ENCODE peak calls at places on chromosomes 16 and 17, in four cellular contexts. I is adrenal gland, F is Panc1, R is fibroblast of lung. U is an unnamed sample.

GRCh38 chr16:68072038-68072695 is 13.0 kb upstream of the NFATC3 start:
- DNase-seq in I (peak), F (no peak), R (no peak), U (no peak)

GRCh38 chr16:30004424-30004776 is 6.4 kb downstream of the DOC2A start:
- DNase-seq in I (no peak), F (no peak), R (no peak), U (no peak)

GRCh38 chr16:12845282-12845681 is 41.6 kb upstream of the CPPED1 start:
- DNase-seq in I (no peak), F (no peak), R (no peak), U (no peak)

GRCh38 chr16:29662729-29663019 is 373 bp upstream of the SPN start:
- DNase-seq in I (no peak), F (no peak), R (no peak), U (no peak)

GRCh38 chr16:642189-643049 is 791 bp downstream of the MCRIP2 start:
- DNase-seq in I (peak), F (no peak), R (peak), U (no peak)

GRCh38 chr17:31582151-31582907 is 190.9 kb downstream of the RAB11FIP4 start:
- DNase-seq in I (peak), F (no peak), R (peak), U (peak)

GRCh38 chr17:82031303-82031884 is at the start of gene RAC3:
- DNase-seq in I (no peak), F (no peak), R (peak), U (no peak)

GRCh38 chr16:75987323-75987722 is 261.0 kb upstream of the CPHXL start:
- DNase-seq in I (no peak), F (no peak), R (no peak), U (no peak)

GRCh38 chr17:72984145-72984924 is 108.2 kb downstream of the SLC39A11 start:
- DNase-seq in I (no peak), F (no peak), R (peak), U (no peak)

GRCh38 chr17:57182621-57183020 is 73.7 kb upstream of the MSI2 start:
- DNase-seq in I (no peak), F (no peak), R (no peak), U (no peak)

GRCh38 chr17:59783221-59784016 is 76.0 kb downstream of the VMP1 start:
- DNase-seq in I (no peak), F (no peak), R (peak), U (no peak)

GRCh38 chr16:65342231-65342866 is 220.5 kb upstream of the CDH11 start:
- DNase-seq in I (no peak), F (no peak), R (peak), U (no peak)

GRCh38 chr17:68511254-68511670 is 968 bp upstream of the PRKAR1A start:
- DNase-seq in I (no peak), F (no peak), R (no peak), U (no peak)

GRCh38 chr17:48646183-48647102 is 20.3 kb upstream of the HOXB9 start:
- DNase-seq in I (peak), F (no peak), R (no peak), U (no peak)

GRCh38 chr16:71441348-71441781 is 489 bp downstream of the TLE7 start:
- DNase-seq in I (no peak), F (no peak), R (no peak), U (no peak)

GRCh38 chr16:69745232-69745612 is 9.5 kb downstream of the NOB1 start:
- DNase-seq in I (no peak), F (no peak), R (no peak), U (no peak)

GRCh38 chr17:40345161-40346034 is 19.1 kb downstream of the GJD3 start:
- DNase-seq in I (peak), F (no peak), R (peak), U (no peak)

GRCh38 chr17:29085223-29085622 is 42.3 kb downstream of the PIPOX start:
- DNase-seq in I (no peak), F (no peak), R (no peak), U (no peak)

GRCh38 chr16:15856217-15856616 is 611 bp downstream of the MYH11 start:
- DNase-seq in I (no peak), F (no peak), R (no peak), U (no peak)

GRCh38 chr16:47460755-47461597 is at the start of the genes ITFG1 and PHKB:
- DNase-seq in I (peak), F (no peak), R (peak), U (peak)

GRCh38 chr17:77374170-77374936 is 233.6 kb downstream of the SEC14L1 start:
- DNase-seq in I (peak), F (no peak), R (peak), U (peak)

GRCh38 chr16:81587626-81588160 is 143.1 kb downstream of the CMIP start:
- DNase-seq in I (no peak), F (no peak), R (peak), U (no peak)

GRCh38 chr17:64162575-64162974 is 32.6 kb upstream of the ERN1 start:
- DNase-seq in I (no peak), F (no peak), R (no peak), U (no peak)

GRCh38 chr16:89293276-89294143 is 76.0 kb downstream of the ZNF778 start:
- DNase-seq in I (no peak), F (no peak), R (no peak), U (no peak)

GRCh38 chr17:39769974-39770587 is 32.3 kb downstream of the GRB7 start:
- DNase-seq in I (no peak), F (peak), R (peak), U (no peak)

GRCh38 chr16:8173111-8173644 is 417.1 kb downstream of the TMEM114 start:
- DNase-seq in I (peak), F (peak), R (peak), U (no peak)

GRCh38 chr17:50564916-50565315 is 4.4 kb downstream of the CACNA1G start:
- DNase-seq in I (no peak), F (no peak), R (peak), U (no peak)

GRCh38 chr16:85428168-85428898 is 184.8 kb upstream of the GSE1 start:
- DNase-seq in I (peak), F (no peak), R (no peak), U (no peak)

GRCh38 chr16:69199382-69199781 is 12.4 kb downstream of the SNTB2 start:
- DNase-seq in I (peak), F (no peak), R (peak), U (no peak)

GRCh38 chr16:66004706-66005105 is 361.8 kb upstream of the CDH5 start:
- DNase-seq in I (no peak), F (no peak), R (peak), U (no peak)

GRCh38 chr17:41024702-41025101 is 2.3 kb downstream of the KRTAP1-5 start:
- DNase-seq in I (no peak), F (no peak), R (no peak), U (no peak)

GRCh38 chr17:29698019-29698777 is 75.5 kb upstream of the CORO6 start:
- DNase-seq in I (no peak), F (no peak), R (no peak), U (no peak)

GRCh38 chr16:70290949-70291519 is 1.7 kb upstream of the AARS1 start:
- DNase-seq in I (no peak), F (no peak), R (no peak), U (no peak)

GRCh38 chr17:8696951-8697745 is 47.5 kb downstream of the CCDC42 start:
- DNase-seq in I (peak), F (no peak), R (peak), U (peak)

GRCh38 chr17:17959520-17960361 is 12.5 kb downstream of the TOM1L2 start:
- DNase-seq in I (no peak), F (peak), R (peak), U (no peak)
- H3K4me3 ChIP-seq in I (no peak), F (peak), R (peak), U (peak)

DNA sequence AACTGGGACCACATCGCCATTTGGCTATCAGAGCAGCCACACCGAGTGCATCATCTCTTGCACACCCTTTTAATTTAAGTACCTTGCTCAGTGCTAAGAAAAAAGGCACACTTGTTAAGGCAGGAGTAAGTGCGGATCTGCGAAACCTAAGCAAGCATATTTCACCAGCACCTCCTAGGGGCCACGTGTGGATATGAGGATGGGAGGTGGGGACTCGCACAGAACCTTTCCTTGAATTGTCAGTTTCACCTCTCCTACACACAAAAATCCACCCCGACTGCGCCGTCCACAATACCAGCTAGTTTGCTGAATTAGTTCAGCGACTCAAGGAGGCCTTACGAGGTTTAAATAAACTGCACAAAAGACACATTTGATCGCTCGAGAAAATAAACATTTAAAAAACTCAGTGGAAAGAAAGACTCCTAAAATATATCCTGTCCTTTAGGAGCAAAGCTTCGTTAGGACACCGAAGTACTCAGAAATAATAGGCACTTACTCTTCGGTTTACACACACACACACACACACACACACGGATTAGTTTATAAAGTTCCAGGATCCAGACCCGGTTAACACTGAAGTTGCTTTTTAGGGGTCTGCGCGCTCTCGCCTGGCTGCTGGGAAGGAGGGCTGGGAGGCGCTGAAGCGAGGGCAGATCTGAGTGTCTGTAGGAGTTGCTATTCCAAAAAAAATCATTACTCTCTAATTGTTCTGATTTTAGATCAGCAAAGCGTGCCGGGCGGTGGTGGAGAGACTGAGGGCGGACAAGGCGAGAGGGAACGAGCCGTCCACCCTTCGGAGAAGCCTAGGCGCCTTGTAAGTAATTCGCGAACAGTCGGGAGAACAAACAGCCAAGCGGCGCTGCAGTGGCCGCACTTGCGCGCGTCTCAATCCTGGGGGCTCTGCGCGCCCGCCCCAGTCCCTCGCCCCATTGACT is 1.0 kb upstream of the KCNJ2 start:
- DNase-seq in I (peak), F (peak), R (peak), U (no peak)
- H3K27ac ChIP-seq in I (peak), F (peak), R (peak), U (peak)

GRCh38 chr16:50839356-50839755 is 97.5 kb downstream of the CYLD start:
- DNase-seq in I (no peak), F (no peak), R (no peak), U (no peak)

GRCh38 chr16:50841081-50841886 is 99.4 kb downstream of the CYLD start:
- DNase-seq in I (peak), F (no peak), R (peak), U (no peak)

GRCh38 chr16:50842013-50842505 is 100.2 kb downstream of the CYLD start:
- DNase-seq in I (no peak), F (no peak), R (no peak), U (no peak)

GRCh38 chr16:50838885-50839284 is 97.0 kb downstream of the CYLD start:
- DNase-seq in I (no peak), F (no peak), R (no peak), U (no peak)

GRCh38 chr16:50839920-50840729 is 98.2 kb downstream of the CYLD start:
- DNase-seq in I (no peak), F (no peak), R (no peak), U (no peak)
- TF ChIP-seq CTCF in I (no peak), F (no peak), R (no peak), U (no peak)

DNA sequence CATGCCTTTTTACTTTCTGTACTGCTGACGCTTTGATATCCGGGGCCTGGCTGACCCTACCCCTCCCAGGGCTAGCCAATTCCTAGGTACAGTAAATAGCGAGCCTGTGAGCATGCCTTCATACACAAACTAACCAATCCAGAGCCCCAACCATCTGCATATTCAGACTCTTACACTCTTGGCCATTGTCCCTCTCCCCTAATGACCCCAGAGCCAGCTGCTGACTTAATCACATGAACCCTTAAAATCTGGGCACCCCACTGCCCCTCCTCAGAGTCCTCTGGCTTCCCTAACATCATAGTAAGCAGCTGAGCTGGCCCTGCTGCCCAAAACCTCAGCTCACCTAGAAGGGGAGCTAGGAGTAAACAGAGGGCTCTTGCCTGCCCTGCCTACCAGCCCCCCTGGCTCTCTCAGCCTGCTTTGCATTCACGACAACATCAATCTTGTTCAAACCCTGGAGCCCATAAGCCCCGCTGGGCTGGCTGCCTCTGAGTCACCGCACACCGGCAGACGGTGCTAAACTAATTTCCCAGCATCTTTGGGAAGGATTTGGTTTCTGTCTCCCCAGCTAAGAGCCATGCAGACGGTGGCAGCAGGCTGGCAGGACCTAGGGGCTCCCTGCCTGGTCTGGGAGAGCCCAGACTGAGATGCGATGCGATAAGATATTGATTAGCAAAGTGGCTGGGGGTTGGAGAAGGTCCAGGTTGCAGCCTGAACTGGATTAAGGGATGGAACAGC is 63.2 kb downstream of the CLEC19A start:
- DNase-seq in I (no peak), F (no peak), R (peak), U (no peak)
- H3K4me3 ChIP-seq in I (no peak), F (no peak), R (no peak), U (no peak)

DNA sequence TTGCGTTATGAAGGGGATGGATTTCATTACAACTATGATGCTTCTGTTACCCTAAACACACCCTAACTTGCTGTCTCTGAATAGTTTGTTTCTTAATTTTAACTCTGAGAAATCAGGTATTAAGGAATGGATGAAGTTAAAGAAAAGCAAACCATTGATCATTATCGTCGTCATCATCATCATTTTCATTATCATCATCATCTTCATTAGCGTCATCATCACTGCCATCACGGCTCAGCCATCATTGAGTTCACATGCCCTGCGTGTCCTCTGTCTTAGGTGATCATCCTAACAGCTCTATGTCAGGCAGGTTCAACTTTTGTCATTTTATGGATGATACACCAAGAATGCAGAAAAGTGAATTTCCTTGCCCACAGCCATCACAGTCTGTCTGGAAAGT is 477.5 kb upstream of the EEF2KMT start:
- DNase-seq in I (no peak), F (no peak), R (no peak), U (no peak)
- H3K27ac ChIP-seq in I (no peak), F (no peak), R (no peak), U (no peak)

GRCh38 chr17:44348988-44349364 is 3.9 kb downstream of the GRN start:
- DNase-seq in I (no peak), F (no peak), R (no peak), U (no peak)

GRCh38 chr17:44349553-44350070 is 4.5 kb downstream of the GRN start:
- DNase-seq in I (no peak), F (no peak), R (no peak), U (no peak)

GRCh38 chr17:44351961-44352921 is 7.1 kb downstream of the GRN start:
- DNase-seq in I (no peak), F (no peak), R (no peak), U (no peak)

GRCh38 chr17:44351464-44351863 is 6.4 kb downstream of the GRN start:
- DNase-seq in I (no peak), F (no peak), R (no peak), U (no peak)

DNA sequence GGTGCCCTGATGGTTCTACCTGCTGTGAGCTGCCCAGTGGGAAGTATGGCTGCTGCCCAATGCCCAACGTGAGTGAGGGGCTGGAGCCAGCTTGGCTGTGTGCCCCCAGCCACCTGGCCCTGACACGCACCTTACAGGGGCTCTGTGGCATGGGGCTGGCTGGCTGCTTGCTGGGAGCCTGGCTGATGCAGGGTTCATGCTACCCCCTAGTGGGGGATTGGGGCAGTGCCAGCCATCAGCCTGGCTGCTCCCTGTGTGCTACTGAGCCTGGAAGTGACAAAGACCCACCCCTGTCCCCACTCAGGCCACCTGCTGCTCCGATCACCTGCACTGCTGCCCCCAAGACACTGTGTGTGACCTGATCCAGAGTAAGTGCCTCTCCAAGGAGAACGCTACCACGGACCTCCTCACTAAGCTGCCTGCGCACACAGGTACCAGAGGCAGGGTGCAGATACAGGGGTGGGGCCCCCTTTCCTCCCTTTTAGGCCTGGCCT is 5.7 kb downstream of the GRN start:
- DNase-seq in I (peak), F (no peak), R (peak), U (no peak)
- TF ChIP-seq CTCF in I (peak), F (peak), R (peak), U (peak)

DNA sequence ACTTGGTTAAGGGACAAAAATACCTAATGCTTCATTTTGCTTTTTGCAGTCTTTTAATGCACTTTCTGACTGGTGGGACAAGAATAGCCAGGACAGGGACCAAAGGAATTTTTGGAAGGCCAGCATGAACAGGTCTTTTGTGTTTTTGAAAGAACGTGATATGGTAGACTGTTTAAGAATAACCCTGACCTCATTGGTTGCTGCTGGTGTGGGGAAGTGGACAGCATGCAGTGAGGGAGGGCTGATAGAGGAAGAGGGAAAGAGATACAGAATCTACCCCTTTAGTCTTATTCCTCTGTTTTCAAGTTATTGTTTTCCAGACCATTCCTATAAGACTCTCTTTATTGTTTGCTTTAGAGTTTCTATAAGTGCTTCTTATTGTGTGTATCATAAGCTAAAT is 816.2 kb downstream of the CDH11 start:
- DNase-seq in I (no peak), F (no peak), R (no peak), U (no peak)
- H3K4me3 ChIP-seq in I (no peak), F (no peak), R (no peak), U (no peak)